ENCODE peak calls at places on chromosomes 16 and 17, in four cellular contexts. One of them, this sample, is unnamed.

GRCh38 chr16:29702307-29702706 is 23.3 kb downstream of the QPRT start:
- DNase-seq in SK-N-SH: no peak
- DNase-seq in H9: no peak
- DNase-seq in tibial artery: no peak
- DNase-seq in this sample: peak; percentile 17

GRCh38 chr17:7982171-7982570 is 20.2 kb upstream of the GUCY2D start:
- DNase-seq in SK-N-SH: no peak
- DNase-seq in H9: peak; percentile 12
- DNase-seq in tibial artery: no peak
- DNase-seq in this sample: no peak

GRCh38 chr17:78325076-78325712 is 34.7 kb downstream of the SOCS3 start:
- DNase-seq in SK-N-SH: no peak
- DNase-seq in H9: no peak
- DNase-seq in tibial artery: peak; percentile 83
- DNase-seq in this sample: no peak

GRCh38 chr16:82694239-82694874 is 67.6 kb downstream of the CDH13 start:
- DNase-seq in SK-N-SH: no peak
- DNase-seq in H9: no peak
- DNase-seq in tibial artery: no peak
- DNase-seq in this sample: no peak

GRCh38 chr17:67865438-67865837 is 40.1 kb downstream of the BPTF start:
- DNase-seq in SK-N-SH: no peak
- DNase-seq in H9: no peak
- DNase-seq in tibial artery: no peak
- DNase-seq in this sample: no peak

GRCh38 chr17:72308744-72309395 is 188.1 kb downstream of the SOX9 start:
- DNase-seq in SK-N-SH: no peak
- DNase-seq in H9: no peak
- DNase-seq in tibial artery: no peak
- DNase-seq in this sample: no peak

GRCh38 chr16:1458336-1458976 is 14.1 kb upstream of the CCDC154 start:
- DNase-seq in SK-N-SH: no peak
- DNase-seq in H9: no peak
- DNase-seq in tibial artery: no peak
- DNase-seq in this sample: no peak

GRCh38 chr17:29131814-29132682 is 48.1 kb downstream of the MYO18A start:
- DNase-seq in SK-N-SH: peak; percentile 70
- DNase-seq in H9: no peak
- DNase-seq in tibial artery: peak; percentile 80
- DNase-seq in this sample: no peak

GRCh38 chr16:21720533-21720932 is 56.8 kb downstream of the OTOA start:
- DNase-seq in SK-N-SH: no peak
- DNase-seq in H9: no peak
- DNase-seq in tibial artery: no peak
- DNase-seq in this sample: no peak

GRCh38 chr16:5187402-5187952 is 89.9 kb upstream of the EEF2KMT start:
- DNase-seq in SK-N-SH: no peak
- DNase-seq in H9: no peak
- DNase-seq in tibial artery: no peak
- DNase-seq in this sample: no peak

DNA sequence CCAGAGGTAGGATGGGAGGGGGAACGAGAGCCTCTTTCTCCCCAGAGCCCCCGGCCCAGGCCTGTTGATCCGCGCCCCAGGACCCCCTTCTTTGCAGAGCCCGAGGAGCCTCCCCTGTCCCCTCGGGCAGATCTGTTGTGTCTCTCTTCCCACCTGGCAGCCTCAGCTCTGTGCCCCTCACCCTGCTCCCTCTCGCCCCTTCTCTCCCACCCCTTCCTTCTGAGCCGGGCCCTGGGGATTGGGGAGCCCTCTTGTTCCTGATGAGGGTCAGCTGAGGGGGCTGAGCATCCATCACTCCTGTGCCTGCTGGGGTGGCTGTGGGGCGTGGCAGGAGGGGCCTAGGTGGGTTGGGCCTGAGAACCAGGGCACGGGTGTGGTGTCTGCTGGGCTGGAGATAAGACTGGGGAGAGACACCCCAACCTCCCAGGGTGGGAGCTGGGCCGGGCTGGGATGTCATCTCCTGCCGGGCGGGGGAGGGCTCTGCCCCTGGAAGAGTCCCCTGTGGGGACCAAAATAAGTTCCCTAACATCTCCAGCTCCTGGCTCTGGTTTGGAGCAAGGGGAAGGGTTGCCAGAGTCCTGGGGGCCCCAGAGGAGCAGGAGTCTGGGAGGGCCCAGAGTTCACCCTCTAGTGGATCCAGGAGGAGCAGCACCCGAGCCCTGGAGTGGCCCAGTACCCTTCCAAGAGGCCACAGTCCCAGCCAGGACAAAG is 65.4 kb downstream of the MRC2 start:
- DNase-seq in SK-N-SH: peak; percentile 82
- DNase-seq in H9: peak; percentile 86
- DNase-seq in tibial artery: no peak
- DNase-seq in this sample: peak; percentile 89
- TF ChIP-seq CTCF in SK-N-SH: peak; percentile 62
- TF ChIP-seq CTCF in H9: peak; percentile 68
- TF ChIP-seq CTCF in tibial artery: peak; percentile 15
- TF ChIP-seq CTCF in this sample: peak; percentile 83

GRCh38 chr16:9415588-9415987 is 324.1 kb downstream of the HAPSTR1 start:
- DNase-seq in SK-N-SH: no peak
- DNase-seq in H9: peak; percentile 36
- DNase-seq in tibial artery: no peak
- DNase-seq in this sample: peak; percentile 35
- TF ChIP-seq CTCF in SK-N-SH: no peak
- TF ChIP-seq CTCF in H9: peak; percentile 37
- TF ChIP-seq CTCF in tibial artery: no peak
- TF ChIP-seq CTCF in this sample: peak; percentile 43

DNA sequence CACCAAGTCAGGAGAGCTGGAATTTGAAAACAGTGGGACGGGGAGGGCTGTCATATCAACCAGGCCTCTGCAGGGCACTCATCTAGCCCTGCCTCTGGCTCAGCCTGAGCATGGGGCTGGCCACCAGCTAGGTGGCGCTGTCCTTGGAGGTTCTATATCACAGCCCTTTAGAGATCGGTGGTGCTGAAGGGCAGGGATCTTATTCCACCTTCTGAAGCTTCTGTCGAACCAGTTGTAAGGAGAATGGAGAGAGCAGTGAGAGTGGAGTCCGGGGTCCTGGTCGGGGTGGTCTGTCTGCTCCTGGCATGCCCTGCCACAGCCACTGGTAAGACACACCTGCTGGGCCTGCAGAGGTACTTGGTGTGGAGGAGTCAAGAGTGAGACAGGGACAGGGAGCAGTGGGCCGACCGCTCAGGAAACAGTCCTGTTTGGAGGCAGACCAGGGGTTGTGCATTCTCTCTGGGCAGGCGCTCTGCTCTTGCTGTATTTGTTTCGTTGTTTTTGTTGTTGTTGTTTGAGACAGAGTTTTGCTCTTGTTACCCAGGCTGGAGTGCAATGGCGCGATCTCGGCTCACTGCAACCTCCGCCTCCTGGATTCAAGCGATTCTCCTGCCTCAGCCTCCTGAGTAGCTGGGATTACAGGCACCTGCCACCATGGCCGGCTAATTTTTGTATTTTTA is at the start of gene CES3:
- DNase-seq in SK-N-SH: peak; percentile 82
- DNase-seq in H9: peak; percentile 93
- DNase-seq in tibial artery: no peak
- DNase-seq in this sample: peak; percentile 90
- TF ChIP-seq CTCF in SK-N-SH: peak; percentile 81
- TF ChIP-seq CTCF in H9: peak; percentile 99
- TF ChIP-seq CTCF in tibial artery: peak; percentile 27
- TF ChIP-seq CTCF in this sample: peak; percentile 92

GRCh38 chr16:9050102-9050830 is 41.2 kb upstream of the HAPSTR1 start:
- DNase-seq in SK-N-SH: peak; percentile 22
- DNase-seq in H9: peak; percentile 94
- DNase-seq in tibial artery: no peak
- DNase-seq in this sample: peak; percentile 26
- TF ChIP-seq CTCF in SK-N-SH: peak; percentile 64
- TF ChIP-seq CTCF in H9: peak; percentile 96
- TF ChIP-seq CTCF in tibial artery: no peak
- TF ChIP-seq CTCF in this sample: peak; percentile 70

This sample was measured in WERI-Rb-1.